ENCODE peak calls at places on chromosomes 4 and X, in four cellular contexts. R, V, F and J are unnamed samples.
A peak's percentile ranks its signal among the peaks of the same experiment; 100 is the strongest.

GRCh38 chr4:86218721-86219481 is 141.0 kb downstream of the MAPK10 start:
- DNase-seq in R (no peak), V (no peak), F (no peak), J (no peak)

GRCh38 chrX:10949541-10949940 is 161.6 kb upstream of the HCCS start:
- DNase-seq in R (no peak), V (no peak), F (no peak), J (no peak)

GRCh38 chr4:156799121-156799589 is 172.4 kb downstream of the PDGFC start:
- DNase-seq in R (no peak), V (no peak), F (no peak), J (no peak)

GRCh38 chrX:23980063-23980462 is 46.9 kb downstream of the KLHL15 start:
- DNase-seq in R (no peak), V (no peak), F (no peak), J (no peak)

GRCh38 chr4:173185832-173186545 is 17.4 kb downstream of the GALNT7 start:
- DNase-seq in R (no peak), V (no peak), F (no peak), J (no peak)

GRCh38 chr4:153560918-153561317 is 94.8 kb downstream of the TMEM131L start:
- DNase-seq in R (no peak), V (no peak), F (no peak), J (no peak)

GRCh38 chr4:27684501-27685077 is 823.9 kb downstream of the STIM2 start:
- DNase-seq in R (peak; percentile 49), V (no peak), F (no peak), J (peak; percentile 23)

GRCh38 chr4:121720109-121720508 is 23.3 kb upstream of the ANXA5 start:
- DNase-seq in R (no peak), V (no peak), F (no peak), J (no peak)